ENCODE peak calls at places on chromosomes 11 and 22, in nine cellular contexts. One of them, this sample, is unnamed.

GRCh38 chr11:128299132-128299726 is 288.1 kb downstream of the ETS1 start:
- DNase-seq in glutamatergic neuron: no peak
- DNase-seq in sigmoid colon: no peak
- DNase-seq in body of pancreas: peak
- DNase-seq in upper lobe of right lung: no peak
- DNase-seq in transverse colon: no peak
- DNase-seq in stomach: no peak
- DNase-seq in Caco-2: no peak
- DNase-seq in esophagus squamous epithelium: no peak
- DNase-seq in this sample: no peak

GRCh38 chr11:115720537-115721308 is 216.5 kb upstream of the CADM1 start:
- DNase-seq in body of pancreas: peak
- DNase-seq in esophagus squamous epithelium: no peak
- DNase-seq in upper lobe of right lung: no peak
- DNase-seq in transverse colon: no peak
- DNase-seq in glutamatergic neuron: no peak
- DNase-seq in stomach: no peak
- DNase-seq in sigmoid colon: peak
- DNase-seq in Caco-2: no peak
- DNase-seq in this sample: no peak

GRCh38 chr22:25898707-25899365 is 156.8 kb downstream of the MYO18B start:
- DNase-seq in body of pancreas: no peak
- DNase-seq in sigmoid colon: no peak
- DNase-seq in transverse colon: no peak
- DNase-seq in upper lobe of right lung: no peak
- DNase-seq in Caco-2: no peak
- DNase-seq in esophagus squamous epithelium: no peak
- DNase-seq in glutamatergic neuron: no peak
- DNase-seq in stomach: no peak
- DNase-seq in this sample: peak

GRCh38 chr11:71080239-71081097 is 171.9 kb downstream of the SHANK2 start:
- DNase-seq in sigmoid colon: peak
- DNase-seq in transverse colon: peak
- DNase-seq in body of pancreas: peak
- DNase-seq in stomach: peak
- DNase-seq in esophagus squamous epithelium: no peak
- DNase-seq in upper lobe of right lung: peak
- DNase-seq in Caco-2: peak
- DNase-seq in glutamatergic neuron: peak
- DNase-seq in this sample: peak

GRCh38 chr11:12517741-12518140 is 140.4 kb downstream of the PARVA start:
- DNase-seq in transverse colon: no peak
- DNase-seq in esophagus squamous epithelium: no peak
- DNase-seq in body of pancreas: no peak
- DNase-seq in glutamatergic neuron: no peak
- DNase-seq in Caco-2: no peak
- DNase-seq in sigmoid colon: peak
- DNase-seq in upper lobe of right lung: no peak
- DNase-seq in stomach: no peak
- DNase-seq in this sample: no peak

GRCh38 chr22:37734402-37734700 is 37.5 kb downstream of the TRIOBP start:
- DNase-seq in stomach: no peak
- DNase-seq in body of pancreas: no peak
- DNase-seq in esophagus squamous epithelium: no peak
- DNase-seq in sigmoid colon: no peak
- DNase-seq in transverse colon: no peak
- DNase-seq in glutamatergic neuron: no peak
- DNase-seq in Caco-2: no peak
- DNase-seq in upper lobe of right lung: no peak
- DNase-seq in this sample: no peak

GRCh38 chr11:5932671-5933070 is 9.4 kb upstream of the OR56A3 start:
- DNase-seq in upper lobe of right lung: no peak
- DNase-seq in body of pancreas: no peak
- DNase-seq in stomach: no peak
- DNase-seq in Caco-2: no peak
- DNase-seq in transverse colon: no peak
- DNase-seq in glutamatergic neuron: no peak
- DNase-seq in esophagus squamous epithelium: no peak
- DNase-seq in sigmoid colon: no peak
- DNase-seq in this sample: no peak

GRCh38 chr11:76313913-76314740 is 66.8 kb downstream of the THAP12 start:
- DNase-seq in glutamatergic neuron: no peak
- DNase-seq in Caco-2: no peak
- DNase-seq in stomach: no peak
- DNase-seq in upper lobe of right lung: no peak
- DNase-seq in esophagus squamous epithelium: no peak
- DNase-seq in transverse colon: no peak
- DNase-seq in sigmoid colon: no peak
- DNase-seq in body of pancreas: no peak
- DNase-seq in this sample: no peak

GRCh38 chr11:71182791-71183556 is 69.4 kb downstream of the SHANK2 start:
- DNase-seq in esophagus squamous epithelium: no peak
- DNase-seq in stomach: no peak
- DNase-seq in sigmoid colon: peak
- DNase-seq in upper lobe of right lung: no peak
- DNase-seq in transverse colon: no peak
- DNase-seq in Caco-2: peak
- DNase-seq in glutamatergic neuron: no peak
- DNase-seq in body of pancreas: no peak
- DNase-seq in this sample: no peak

GRCh38 chr11:58285483-58286040 is 17.5 kb upstream of the OR10W1 start:
- DNase-seq in esophagus squamous epithelium: no peak
- DNase-seq in stomach: no peak
- DNase-seq in Caco-2: no peak
- DNase-seq in transverse colon: no peak
- DNase-seq in sigmoid colon: no peak
- DNase-seq in glutamatergic neuron: no peak
- DNase-seq in body of pancreas: no peak
- DNase-seq in upper lobe of right lung: no peak
- DNase-seq in this sample: no peak

GRCh38 chr11:8649361-8649760 is 33.1 kb downstream of the TRIM66 start:
- DNase-seq in transverse colon: no peak
- DNase-seq in glutamatergic neuron: no peak
- DNase-seq in Caco-2: no peak
- DNase-seq in body of pancreas: no peak
- DNase-seq in sigmoid colon: no peak
- DNase-seq in upper lobe of right lung: no peak
- DNase-seq in esophagus squamous epithelium: no peak
- DNase-seq in stomach: no peak
- DNase-seq in this sample: no peak

GRCh38 chr11:127017482-127017881 is 16.9 kb upstream of the KIRREL3 start:
- DNase-seq in sigmoid colon: no peak
- DNase-seq in transverse colon: no peak
- DNase-seq in Caco-2: peak
- DNase-seq in glutamatergic neuron: peak
- DNase-seq in upper lobe of right lung: no peak
- DNase-seq in stomach: no peak
- DNase-seq in esophagus squamous epithelium: no peak
- DNase-seq in body of pancreas: no peak
- DNase-seq in this sample: peak
- TF ChIP-seq CTCF in sigmoid colon: no peak
- TF ChIP-seq CTCF in transverse colon: no peak
- TF ChIP-seq CTCF in Caco-2: peak
- TF ChIP-seq CTCF in glutamatergic neuron: peak
- TF ChIP-seq CTCF in upper lobe of right lung: no peak
- TF ChIP-seq CTCF in stomach: no peak
- TF ChIP-seq CTCF in esophagus squamous epithelium: no peak
- TF ChIP-seq CTCF in body of pancreas: no peak
- TF ChIP-seq CTCF in this sample: peak

GRCh38 chr22:33124471-33124870 is 66.3 kb upstream of the SYN3 start:
- DNase-seq in Caco-2: no peak
- DNase-seq in stomach: no peak
- DNase-seq in sigmoid colon: no peak
- DNase-seq in upper lobe of right lung: no peak
- DNase-seq in transverse colon: no peak
- DNase-seq in glutamatergic neuron: no peak
- DNase-seq in body of pancreas: no peak
- DNase-seq in esophagus squamous epithelium: no peak
- DNase-seq in this sample: no peak

GRCh38 chr22:33116846-33117547 is 58.8 kb upstream of the SYN3 start:
- DNase-seq in glutamatergic neuron: no peak
- DNase-seq in transverse colon: no peak
- DNase-seq in esophagus squamous epithelium: no peak
- DNase-seq in upper lobe of right lung: no peak
- DNase-seq in body of pancreas: no peak
- DNase-seq in stomach: no peak
- DNase-seq in Caco-2: no peak
- DNase-seq in sigmoid colon: no peak
- DNase-seq in this sample: no peak

GRCh38 chr22:33114570-33114969 is 56.4 kb upstream of the SYN3 start:
- DNase-seq in glutamatergic neuron: no peak
- DNase-seq in upper lobe of right lung: no peak
- DNase-seq in transverse colon: no peak
- DNase-seq in stomach: no peak
- DNase-seq in Caco-2: no peak
- DNase-seq in body of pancreas: no peak
- DNase-seq in esophagus squamous epithelium: no peak
- DNase-seq in sigmoid colon: no peak
- DNase-seq in this sample: no peak

GRCh38 chr22:33117821-33118220 is 59.6 kb upstream of the SYN3 start:
- DNase-seq in body of pancreas: no peak
- DNase-seq in transverse colon: no peak
- DNase-seq in Caco-2: no peak
- DNase-seq in stomach: no peak
- DNase-seq in esophagus squamous epithelium: no peak
- DNase-seq in sigmoid colon: no peak
- DNase-seq in upper lobe of right lung: no peak
- DNase-seq in glutamatergic neuron: no peak
- DNase-seq in this sample: no peak

GRCh38 chr22:33119044-33119443 is 60.9 kb upstream of the SYN3 start:
- DNase-seq in esophagus squamous epithelium: no peak
- DNase-seq in body of pancreas: no peak
- DNase-seq in Caco-2: no peak
- DNase-seq in stomach: no peak
- DNase-seq in sigmoid colon: no peak
- DNase-seq in transverse colon: no peak
- DNase-seq in glutamatergic neuron: no peak
- DNase-seq in upper lobe of right lung: no peak
- DNase-seq in this sample: no peak
- TF ChIP-seq CTCF in esophagus squamous epithelium: no peak
- TF ChIP-seq CTCF in body of pancreas: no peak
- TF ChIP-seq CTCF in Caco-2: no peak
- TF ChIP-seq CTCF in stomach: no peak
- TF ChIP-seq CTCF in sigmoid colon: no peak
- TF ChIP-seq CTCF in transverse colon: no peak
- TF ChIP-seq CTCF in glutamatergic neuron: no peak
- TF ChIP-seq CTCF in upper lobe of right lung: no peak
- TF ChIP-seq CTCF in this sample: no peak

GRCh38 chr11:18634140-18635032 is at the start of gene SPTY2D1:
- DNase-seq in transverse colon: peak
- DNase-seq in body of pancreas: peak
- DNase-seq in glutamatergic neuron: peak
- DNase-seq in sigmoid colon: peak
- DNase-seq in stomach: peak
- DNase-seq in esophagus squamous epithelium: peak
- DNase-seq in upper lobe of right lung: peak
- DNase-seq in Caco-2: peak
- DNase-seq in this sample: peak
- TF ChIP-seq CTCF in transverse colon: no peak
- TF ChIP-seq CTCF in body of pancreas: peak
- TF ChIP-seq CTCF in glutamatergic neuron: no peak
- TF ChIP-seq CTCF in sigmoid colon: no peak
- TF ChIP-seq CTCF in stomach: no peak
- TF ChIP-seq CTCF in esophagus squamous epithelium: peak
- TF ChIP-seq CTCF in upper lobe of right lung: peak
- TF ChIP-seq CTCF in Caco-2: no peak
- TF ChIP-seq CTCF in this sample: no peak

GRCh38 chr11:27205779-27206549 is 157.1 kb downstream of the CCDC34 start:
- DNase-seq in sigmoid colon: no peak
- DNase-seq in transverse colon: no peak
- DNase-seq in esophagus squamous epithelium: no peak
- DNase-seq in stomach: no peak
- DNase-seq in body of pancreas: no peak
- DNase-seq in Caco-2: no peak
- DNase-seq in glutamatergic neuron: no peak
- DNase-seq in upper lobe of right lung: no peak
- DNase-seq in this sample: no peak

GRCh38 chr11:27203077-27203476 is 159.9 kb downstream of the CCDC34 start:
- DNase-seq in esophagus squamous epithelium: no peak
- DNase-seq in body of pancreas: no peak
- DNase-seq in upper lobe of right lung: no peak
- DNase-seq in Caco-2: no peak
- DNase-seq in sigmoid colon: no peak
- DNase-seq in transverse colon: no peak
- DNase-seq in stomach: no peak
- DNase-seq in glutamatergic neuron: no peak
- DNase-seq in this sample: no peak

GRCh38 chr11:27207025-27207650 is 155.9 kb downstream of the CCDC34 start:
- DNase-seq in body of pancreas: no peak
- DNase-seq in Caco-2: no peak
- DNase-seq in transverse colon: no peak
- DNase-seq in upper lobe of right lung: no peak
- DNase-seq in esophagus squamous epithelium: no peak
- DNase-seq in glutamatergic neuron: no peak
- DNase-seq in sigmoid colon: no peak
- DNase-seq in stomach: no peak
- DNase-seq in this sample: no peak

GRCh38 chr11:27205269-27205668 is 157.7 kb downstream of the CCDC34 start:
- DNase-seq in stomach: no peak
- DNase-seq in esophagus squamous epithelium: no peak
- DNase-seq in body of pancreas: no peak
- DNase-seq in sigmoid colon: no peak
- DNase-seq in upper lobe of right lung: no peak
- DNase-seq in transverse colon: no peak
- DNase-seq in Caco-2: no peak
- DNase-seq in glutamatergic neuron: no peak
- DNase-seq in this sample: no peak

DNA sequence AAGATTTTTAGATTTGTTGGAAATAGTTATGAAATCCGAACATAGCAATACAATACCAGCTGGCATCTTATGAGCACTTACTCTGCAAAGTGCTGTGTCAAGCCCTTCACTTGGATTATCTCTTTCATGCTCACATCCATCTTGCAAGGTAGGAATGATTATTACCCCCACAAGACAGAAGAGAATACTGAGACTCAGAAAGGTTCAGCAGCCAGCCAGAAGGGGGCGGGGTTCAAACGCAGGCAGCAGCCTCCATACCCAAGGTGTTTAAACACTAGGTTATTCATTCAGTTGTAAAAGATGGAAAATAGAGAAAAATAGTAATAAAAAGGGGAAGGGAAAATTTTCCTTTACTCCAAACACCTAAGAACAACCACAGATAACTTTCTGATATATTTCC is 158.5 kb downstream of the CCDC34 start:
- DNase-seq in upper lobe of right lung: no peak
- DNase-seq in body of pancreas: peak
- DNase-seq in esophagus squamous epithelium: no peak
- DNase-seq in transverse colon: peak
- DNase-seq in stomach: no peak
- DNase-seq in sigmoid colon: no peak
- DNase-seq in glutamatergic neuron: peak
- DNase-seq in Caco-2: no peak
- DNase-seq in this sample: no peak
- TF ChIP-seq CTCF in upper lobe of right lung: no peak
- TF ChIP-seq CTCF in body of pancreas: peak
- TF ChIP-seq CTCF in esophagus squamous epithelium: peak
- TF ChIP-seq CTCF in transverse colon: peak
- TF ChIP-seq CTCF in stomach: no peak
- TF ChIP-seq CTCF in sigmoid colon: no peak
- TF ChIP-seq CTCF in glutamatergic neuron: peak
- TF ChIP-seq CTCF in Caco-2: peak
- TF ChIP-seq CTCF in this sample: peak